ENCODE peak calls at places on chromosomes 3 and 15, in seven cellular contexts. C, N, V, Q, P, L and G are unnamed samples.

GRCh38 chr3:183300996-183301562 is 48.0 kb downstream of the B3GNT5 start:
- DNase-seq in N (peak; percentile 83), V (no peak), L (no peak), P (no peak), Q (no peak), C (no peak), G (no peak)

GRCh38 chr3:116569611-116570010 is 124.3 kb upstream of the LSAMP start:
- DNase-seq in V (no peak), N (peak; percentile 44), C (no peak), L (no peak), Q (no peak), P (no peak), G (no peak)

GRCh38 chr15:41930221-41930866 is 36.5 kb upstream of the SPTBN5 start:
- DNase-seq in V (no peak), C (no peak), L (peak; percentile 66), N (peak; percentile 93), P (no peak), Q (no peak), G (peak; percentile 83)

GRCh38 chr15:100125627-100126231 is 216.0 kb downstream of the ADAMTS17 start:
- DNase-seq in N (no peak), Q (no peak), L (peak; percentile 39), C (no peak), V (no peak), P (no peak), G (no peak)

GRCh38 chr3:185900228-185900627 is 37.6 kb downstream of the TRA2B start:
- DNase-seq in P (no peak), L (no peak), V (no peak), Q (no peak), N (peak; percentile 98), C (peak; percentile 22), G (no peak)

GRCh38 chr3:85670626-85671025 is 711.8 kb downstream of the CADM2 start:
- DNase-seq in Q (no peak), V (no peak), P (no peak), L (no peak), N (peak; percentile 40), C (no peak), G (no peak)

GRCh38 chr3:3851621-3852323 is 52.5 kb downstream of the LRRN1 start:
- DNase-seq in N (no peak), C (no peak), L (no peak), V (no peak), Q (no peak), P (no peak), G (no peak)

GRCh38 chr15:96052572-96053038 is 277.9 kb upstream of the NR2F2 start:
- DNase-seq in P (no peak), V (no peak), L (no peak), Q (no peak), C (no peak), N (no peak), G (no peak)

GRCh38 chr15:30043211-30043655 is 39.5 kb upstream of the GOLGA8J start:
- DNase-seq in L (no peak), V (no peak), Q (no peak), P (no peak), N (peak; percentile 41), C (no peak), G (no peak)

GRCh38 chr15:71792521-71792920 is 17.8 kb upstream of the NR2E3 start:
- DNase-seq in N (peak; percentile 87), P (no peak), Q (no peak), V (no peak), L (no peak), C (no peak), G (no peak)

GRCh38 chr3:143002727-143003126 is 1.4 kb downstream of the U2SURP start:
- DNase-seq in V (no peak), C (no peak), P (no peak), L (no peak), N (no peak), Q (no peak), G (no peak)

GRCh38 chr3:193897288-193897687 is 238.7 kb upstream of the HES1 start:
- DNase-seq in Q (no peak), L (no peak), C (no peak), N (no peak), V (no peak), P (no peak), G (no peak)

GRCh38 chr15:91104111-91104510 is 4.1 kb downstream of the SV2B start:
- DNase-seq in C (no peak), P (no peak), L (no peak), V (no peak), Q (no peak), N (no peak), G (no peak)

GRCh38 chr3:124329723-124330122 is 337.8 kb upstream of the ROPN1 start:
- DNase-seq in V (no peak), N (no peak), Q (no peak), L (no peak), P (no peak), C (no peak), G (no peak)

GRCh38 chr15:64930778-64931240 is 19.1 kb downstream of the ANKDD1A start:
- DNase-seq in N (peak; percentile 69), Q (no peak), V (no peak), P (no peak), C (no peak), L (no peak), G (no peak)

GRCh38 chr3:42552830-42553229 is 28.9 kb downstream of the SEC22C start:
- DNase-seq in V (no peak), P (no peak), Q (no peak), L (no peak), N (no peak), C (no peak), G (no peak)

GRCh38 chr3:134260984-134261383 is 10.3 kb upstream of the RYK start:
- DNase-seq in V (no peak), C (no peak), P (no peak), L (no peak), Q (no peak), N (no peak), G (no peak)

GRCh38 chr3:52244061-52244628 is 1.4 kb upstream of the PPM1M start:
- DNase-seq in C (peak; percentile 98), P (peak; percentile 2), V (no peak), L (peak; percentile 22), Q (no peak), N (peak; percentile 88), G (no peak)

GRCh38 chr3:149120051-149120972 is 9.1 kb upstream of the HPS3 start:
- DNase-seq in L (no peak), N (peak; percentile 73), Q (no peak), P (no peak), V (no peak), C (peak; percentile 84), G (no peak)